ENCODE peak calls at places on chromosome 3, in nine cellular contexts. One of them, this sample, is unnamed.

GRCh38 chr3:61417352-61417751 is 144.0 kb upstream of the PTPRG start:
- DNase-seq in AG09309: no peak
- DNase-seq in esophagus squamous epithelium: no peak
- DNase-seq in suprapubic skin: no peak
- DNase-seq in CD8-positive, alpha-beta T cell: no peak
- DNase-seq in foreskin fibroblast: no peak
- DNase-seq in fibroblast of mammary gland: peak
- DNase-seq in lower leg skin: peak
- DNase-seq in cardiac muscle cell: peak
- DNase-seq in this sample: no peak

GRCh38 chr3:36380171-36381031 is at the start of gene STAC:
- DNase-seq in suprapubic skin: no peak
- DNase-seq in AG09309: no peak
- DNase-seq in foreskin fibroblast: no peak
- DNase-seq in esophagus squamous epithelium: no peak
- DNase-seq in fibroblast of mammary gland: peak
- DNase-seq in cardiac muscle cell: peak
- DNase-seq in lower leg skin: no peak
- DNase-seq in CD8-positive, alpha-beta T cell: no peak
- DNase-seq in this sample: no peak

GRCh38 chr3:100993309-100993708 is at the start of gene ABI3BP:
- DNase-seq in suprapubic skin: peak
- DNase-seq in fibroblast of mammary gland: peak
- DNase-seq in cardiac muscle cell: peak
- DNase-seq in lower leg skin: peak
- DNase-seq in foreskin fibroblast: peak
- DNase-seq in AG09309: peak
- DNase-seq in esophagus squamous epithelium: no peak
- DNase-seq in CD8-positive, alpha-beta T cell: no peak
- DNase-seq in this sample: peak

GRCh38 chr3:155554777-155555445 is 190.0 kb downstream of the PLCH1 start:
- DNase-seq in esophagus squamous epithelium: no peak
- DNase-seq in suprapubic skin: no peak
- DNase-seq in foreskin fibroblast: no peak
- DNase-seq in fibroblast of mammary gland: no peak
- DNase-seq in lower leg skin: no peak
- DNase-seq in AG09309: no peak
- DNase-seq in CD8-positive, alpha-beta T cell: no peak
- DNase-seq in cardiac muscle cell: no peak
- DNase-seq in this sample: no peak

GRCh38 chr3:123335007-123335670 is 113.8 kb downstream of the ADCY5 start:
- DNase-seq in esophagus squamous epithelium: no peak
- DNase-seq in AG09309: no peak
- DNase-seq in foreskin fibroblast: no peak
- DNase-seq in lower leg skin: no peak
- DNase-seq in cardiac muscle cell: no peak
- DNase-seq in CD8-positive, alpha-beta T cell: no peak
- DNase-seq in suprapubic skin: no peak
- DNase-seq in fibroblast of mammary gland: no peak
- DNase-seq in this sample: no peak

GRCh38 chr3:59957150-59957549 is 907.3 kb upstream of the CFAP20DC start:
- DNase-seq in foreskin fibroblast: no peak
- DNase-seq in AG09309: no peak
- DNase-seq in lower leg skin: no peak
- DNase-seq in esophagus squamous epithelium: no peak
- DNase-seq in cardiac muscle cell: no peak
- DNase-seq in suprapubic skin: no peak
- DNase-seq in fibroblast of mammary gland: no peak
- DNase-seq in CD8-positive, alpha-beta T cell: no peak
- DNase-seq in this sample: no peak

GRCh38 chr3:98646680-98647079 is 53.3 kb upstream of the CPOX start:
- DNase-seq in cardiac muscle cell: no peak
- DNase-seq in suprapubic skin: no peak
- DNase-seq in CD8-positive, alpha-beta T cell: no peak
- DNase-seq in esophagus squamous epithelium: no peak
- DNase-seq in AG09309: no peak
- DNase-seq in fibroblast of mammary gland: no peak
- DNase-seq in lower leg skin: no peak
- DNase-seq in foreskin fibroblast: no peak
- DNase-seq in this sample: no peak

GRCh38 chr3:114221165-114221880 is 16.1 kb downstream of the ZNF80 start:
- DNase-seq in foreskin fibroblast: no peak
- DNase-seq in cardiac muscle cell: peak
- DNase-seq in esophagus squamous epithelium: no peak
- DNase-seq in lower leg skin: no peak
- DNase-seq in fibroblast of mammary gland: no peak
- DNase-seq in suprapubic skin: no peak
- DNase-seq in CD8-positive, alpha-beta T cell: no peak
- DNase-seq in AG09309: no peak
- DNase-seq in this sample: no peak

GRCh38 chr3:12638105-12638504 is 25.8 kb downstream of the RAF1 start:
- DNase-seq in suprapubic skin: no peak
- DNase-seq in CD8-positive, alpha-beta T cell: no peak
- DNase-seq in AG09309: no peak
- DNase-seq in cardiac muscle cell: peak
- DNase-seq in lower leg skin: no peak
- DNase-seq in fibroblast of mammary gland: peak
- DNase-seq in esophagus squamous epithelium: no peak
- DNase-seq in foreskin fibroblast: peak
- DNase-seq in this sample: no peak

GRCh38 chr3:98259707-98260106 is 4.3 kb upstream of the OR5H6 start:
- DNase-seq in lower leg skin: no peak
- DNase-seq in esophagus squamous epithelium: no peak
- DNase-seq in cardiac muscle cell: no peak
- DNase-seq in foreskin fibroblast: no peak
- DNase-seq in CD8-positive, alpha-beta T cell: no peak
- DNase-seq in suprapubic skin: no peak
- DNase-seq in AG09309: no peak
- DNase-seq in fibroblast of mammary gland: no peak
- DNase-seq in this sample: no peak

GRCh38 chr3:30122359-30122758 is 484.0 kb upstream of the TGFBR2 start:
- DNase-seq in esophagus squamous epithelium: no peak
- DNase-seq in lower leg skin: no peak
- DNase-seq in foreskin fibroblast: no peak
- DNase-seq in AG09309: no peak
- DNase-seq in fibroblast of mammary gland: no peak
- DNase-seq in suprapubic skin: no peak
- DNase-seq in cardiac muscle cell: no peak
- DNase-seq in CD8-positive, alpha-beta T cell: no peak
- DNase-seq in this sample: no peak

GRCh38 chr3:64815195-64815627 is 127.4 kb upstream of the ADAMTS9 start:
- DNase-seq in cardiac muscle cell: peak
- DNase-seq in AG09309: no peak
- DNase-seq in esophagus squamous epithelium: no peak
- DNase-seq in lower leg skin: no peak
- DNase-seq in fibroblast of mammary gland: peak
- DNase-seq in foreskin fibroblast: peak
- DNase-seq in CD8-positive, alpha-beta T cell: no peak
- DNase-seq in suprapubic skin: no peak
- DNase-seq in this sample: no peak

GRCh38 chr3:55373413-55373812 is 113.7 kb downstream of the WNT5A start:
- DNase-seq in foreskin fibroblast: no peak
- DNase-seq in esophagus squamous epithelium: no peak
- DNase-seq in lower leg skin: no peak
- DNase-seq in suprapubic skin: no peak
- DNase-seq in fibroblast of mammary gland: peak
- DNase-seq in AG09309: no peak
- DNase-seq in cardiac muscle cell: no peak
- DNase-seq in CD8-positive, alpha-beta T cell: no peak
- DNase-seq in this sample: no peak

GRCh38 chr3:72068621-72069020 is 283.7 kb upstream of the PROK2 start:
- DNase-seq in CD8-positive, alpha-beta T cell: no peak
- DNase-seq in cardiac muscle cell: no peak
- DNase-seq in AG09309: no peak
- DNase-seq in suprapubic skin: no peak
- DNase-seq in foreskin fibroblast: peak
- DNase-seq in esophagus squamous epithelium: no peak
- DNase-seq in fibroblast of mammary gland: peak
- DNase-seq in lower leg skin: no peak
- DNase-seq in this sample: no peak

GRCh38 chr3:56884387-56884786 is 82.6 kb upstream of the ARHGEF3 start:
- DNase-seq in CD8-positive, alpha-beta T cell: no peak
- DNase-seq in suprapubic skin: no peak
- DNase-seq in fibroblast of mammary gland: peak
- DNase-seq in foreskin fibroblast: no peak
- DNase-seq in AG09309: no peak
- DNase-seq in cardiac muscle cell: no peak
- DNase-seq in esophagus squamous epithelium: no peak
- DNase-seq in lower leg skin: peak
- DNase-seq in this sample: no peak

GRCh38 chr3:52934626-52935530 is 37.5 kb upstream of the STIMATE start:
- DNase-seq in AG09309: peak
- DNase-seq in lower leg skin: peak
- DNase-seq in CD8-positive, alpha-beta T cell: peak
- DNase-seq in fibroblast of mammary gland: peak
- DNase-seq in suprapubic skin: no peak
- DNase-seq in foreskin fibroblast: peak
- DNase-seq in esophagus squamous epithelium: no peak
- DNase-seq in cardiac muscle cell: peak
- DNase-seq in this sample: peak

DNA sequence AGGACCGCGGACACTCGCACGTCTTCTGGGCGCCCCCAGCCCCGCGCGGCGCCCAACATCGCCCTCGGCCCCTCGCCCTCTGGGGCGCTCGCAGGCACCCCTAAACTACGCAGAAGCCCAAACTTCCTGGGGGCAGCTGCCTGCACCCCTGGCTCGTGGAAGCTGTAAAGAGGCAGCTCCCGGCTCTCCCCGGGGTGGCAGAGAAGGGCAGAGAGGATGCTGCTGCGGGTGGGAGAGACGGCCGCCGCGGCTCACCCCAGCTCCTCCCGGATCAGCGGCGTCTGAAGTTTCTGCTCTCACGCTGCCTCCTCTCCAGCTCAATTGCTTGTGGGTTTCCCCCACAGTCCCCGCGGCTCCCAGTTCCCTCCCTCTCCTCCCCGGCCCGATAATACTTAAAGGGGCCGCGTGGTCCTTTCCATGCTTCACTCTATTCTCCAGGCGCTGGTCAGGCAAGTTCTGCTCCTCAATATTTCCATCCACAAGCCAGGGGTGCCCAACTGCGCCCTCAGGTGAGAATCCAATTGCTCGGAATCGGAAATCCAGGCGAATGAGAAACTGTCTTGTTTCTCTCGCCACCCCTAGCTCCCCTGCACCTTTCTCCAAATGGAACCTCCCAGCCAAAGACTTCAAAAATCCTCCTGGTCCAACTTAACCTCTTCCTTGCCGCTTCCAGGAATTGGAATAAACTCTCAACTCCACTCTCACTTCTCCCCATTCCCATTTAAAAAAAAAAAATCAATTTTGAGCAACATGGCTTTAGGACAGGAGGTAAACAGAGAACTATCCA is 748.5 kb downstream of the ROBO1 start:
- DNase-seq in lower leg skin: peak
- DNase-seq in fibroblast of mammary gland: peak
- DNase-seq in suprapubic skin: peak
- DNase-seq in esophagus squamous epithelium: no peak
- DNase-seq in CD8-positive, alpha-beta T cell: peak
- DNase-seq in foreskin fibroblast: peak
- DNase-seq in cardiac muscle cell: peak
- DNase-seq in AG09309: peak
- DNase-seq in this sample: peak
- H3K4me3 ChIP-seq in lower leg skin: peak
- H3K4me3 ChIP-seq in fibroblast of mammary gland: peak
- H3K4me3 ChIP-seq in suprapubic skin: peak
- H3K4me3 ChIP-seq in esophagus squamous epithelium: peak
- H3K4me3 ChIP-seq in CD8-positive, alpha-beta T cell: peak
- H3K4me3 ChIP-seq in foreskin fibroblast: peak
- H3K4me3 ChIP-seq in cardiac muscle cell: peak
- H3K4me3 ChIP-seq in AG09309: peak
- H3K4me3 ChIP-seq in this sample: peak

DNA sequence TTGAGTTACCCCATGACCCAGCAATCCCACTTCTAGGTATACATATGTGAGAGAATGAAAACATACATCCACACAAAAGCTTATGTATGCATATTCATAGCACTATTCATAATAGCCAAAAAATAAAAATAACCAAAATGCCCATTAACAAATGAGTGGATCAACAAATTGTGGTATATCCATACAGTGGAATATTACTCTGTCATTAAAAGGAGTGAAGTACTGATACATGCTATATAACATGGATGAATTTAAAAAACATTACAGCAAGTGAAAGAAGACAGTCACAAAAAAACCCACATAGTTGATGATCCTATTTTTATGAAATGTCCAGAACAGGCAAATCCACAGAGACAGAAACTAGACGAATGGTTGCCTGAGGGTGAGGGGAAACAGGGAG is 5.2 kb downstream of the C3orf20 start:
- DNase-seq in esophagus squamous epithelium: no peak
- DNase-seq in foreskin fibroblast: no peak
- DNase-seq in CD8-positive, alpha-beta T cell: no peak
- DNase-seq in AG09309: no peak
- DNase-seq in lower leg skin: no peak
- DNase-seq in fibroblast of mammary gland: no peak
- DNase-seq in suprapubic skin: no peak
- DNase-seq in cardiac muscle cell: no peak
- DNase-seq in this sample: no peak
- TF ChIP-seq CTCF in esophagus squamous epithelium: no peak
- TF ChIP-seq CTCF in foreskin fibroblast: no peak
- TF ChIP-seq CTCF in CD8-positive, alpha-beta T cell: no peak
- TF ChIP-seq CTCF in AG09309: no peak
- TF ChIP-seq CTCF in lower leg skin: no peak
- TF ChIP-seq CTCF in fibroblast of mammary gland: no peak
- TF ChIP-seq CTCF in suprapubic skin: no peak
- TF ChIP-seq CTCF in cardiac muscle cell: no peak
- TF ChIP-seq CTCF in this sample: no peak

GRCh38 chr3:196695849-196696226 is 16.2 kb downstream of the CEP19 start:
- DNase-seq in CD8-positive, alpha-beta T cell: no peak
- DNase-seq in fibroblast of mammary gland: no peak
- DNase-seq in esophagus squamous epithelium: no peak
- DNase-seq in AG09309: no peak
- DNase-seq in foreskin fibroblast: no peak
- DNase-seq in cardiac muscle cell: no peak
- DNase-seq in lower leg skin: no peak
- DNase-seq in suprapubic skin: no peak
- DNase-seq in this sample: no peak
- H3K4me3 ChIP-seq in CD8-positive, alpha-beta T cell: no peak
- H3K4me3 ChIP-seq in fibroblast of mammary gland: no peak
- H3K4me3 ChIP-seq in esophagus squamous epithelium: no peak
- H3K4me3 ChIP-seq in AG09309: no peak
- H3K4me3 ChIP-seq in foreskin fibroblast: no peak
- H3K4me3 ChIP-seq in cardiac muscle cell: no peak
- H3K4me3 ChIP-seq in lower leg skin: no peak
- H3K4me3 ChIP-seq in suprapubic skin: no peak
- H3K4me3 ChIP-seq in this sample: no peak

GRCh38 chr3:23002846-23003800 is 200.0 kb upstream of the UBE2E2 start:
- DNase-seq in CD8-positive, alpha-beta T cell: no peak
- DNase-seq in AG09309: no peak
- DNase-seq in lower leg skin: no peak
- DNase-seq in esophagus squamous epithelium: no peak
- DNase-seq in cardiac muscle cell: peak
- DNase-seq in fibroblast of mammary gland: peak
- DNase-seq in suprapubic skin: no peak
- DNase-seq in foreskin fibroblast: no peak
- DNase-seq in this sample: no peak

DNA sequence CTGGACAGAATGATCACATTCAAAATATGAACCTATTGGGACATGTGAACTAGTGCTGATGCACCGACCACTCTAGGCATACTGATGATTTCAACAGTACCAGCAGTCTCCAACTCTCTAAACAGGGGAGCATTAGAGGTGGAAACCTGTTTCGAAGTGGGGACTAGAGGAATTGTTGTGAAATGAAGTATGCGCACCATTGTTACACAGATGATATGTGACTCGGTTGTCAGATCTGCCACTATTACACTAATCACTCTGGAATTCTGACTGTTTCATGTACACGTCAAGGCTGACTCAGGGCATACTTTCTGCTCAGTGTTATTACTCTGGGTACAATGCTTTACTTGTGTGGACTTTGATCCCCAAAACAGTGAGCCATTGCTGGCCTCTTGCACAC is 198.2 kb upstream of the UBE2E2 start:
- DNase-seq in foreskin fibroblast: peak
- DNase-seq in suprapubic skin: no peak
- DNase-seq in esophagus squamous epithelium: no peak
- DNase-seq in CD8-positive, alpha-beta T cell: no peak
- DNase-seq in cardiac muscle cell: peak
- DNase-seq in AG09309: no peak
- DNase-seq in lower leg skin: no peak
- DNase-seq in fibroblast of mammary gland: peak
- DNase-seq in this sample: no peak
- TF ChIP-seq CTCF in foreskin fibroblast: no peak
- TF ChIP-seq CTCF in suprapubic skin: no peak
- TF ChIP-seq CTCF in esophagus squamous epithelium: no peak
- TF ChIP-seq CTCF in CD8-positive, alpha-beta T cell: no peak
- TF ChIP-seq CTCF in cardiac muscle cell: no peak
- TF ChIP-seq CTCF in AG09309: no peak
- TF ChIP-seq CTCF in lower leg skin: no peak
- TF ChIP-seq CTCF in fibroblast of mammary gland: no peak
- TF ChIP-seq CTCF in this sample: no peak

This sample was measured in HFF-Myc.